ENCODE peak calls at places on chromosomes 12 and 14, in seven cellular contexts. F is neural progenitor cell, W is tibial artery, P is fibroblast of the aortic adventitia, C is left ventricle myocardium inferior, S is HFF-Myc, Q is fibroblast of mammary gland. K is an unnamed sample.

GRCh38 chr14:44956866-44957265 is 4.9 kb downstream of the KLHL28 start:
- DNase-seq in F (no peak), W (no peak), P (no peak), C (no peak), S (no peak), Q (no peak), K (no peak)

GRCh38 chr12:11431486-11431885 is 36.1 kb upstream of the PRB2 start:
- DNase-seq in F (no peak), W (no peak), P (no peak), C (no peak), S (no peak), Q (no peak), K (no peak)

GRCh38 chr14:69090187-69090789 is 62.6 kb downstream of the DCAF5 start:
- DNase-seq in F (peak), W (no peak), P (peak), C (no peak), S (no peak), Q (peak), K (no peak)

GRCh38 chr14:101383737-101384338 is 177.5 kb upstream of the DIO3 start:
- DNase-seq in F (no peak), W (no peak), P (no peak), C (no peak), S (no peak), Q (no peak), K (no peak)

GRCh38 chr12:133063556-133063955 is 17.2 kb upstream of the ZNF140 start:
- DNase-seq in F (no peak), W (no peak), P (no peak), C (no peak), S (no peak), Q (no peak), K (no peak)

GRCh38 chr14:56964885-56965284 is 154.6 kb upstream of the OTX2 start:
- DNase-seq in F (peak), W (no peak), P (no peak), C (no peak), S (no peak), Q (no peak), K (no peak)

GRCh38 chr12:42759622-42760273 is 170.2 kb upstream of the PRICKLE1 start:
- DNase-seq in F (no peak), W (peak), P (peak), C (peak), S (no peak), Q (peak), K (no peak)

GRCh38 chr12:103102225-103102744 is 144.8 kb downstream of the ASCL1 start:
- DNase-seq in F (no peak), W (no peak), P (no peak), C (no peak), S (no peak), Q (no peak), K (no peak)

GRCh38 chr12:106780010-106780625 is 5.6 kb downstream of the RIC8B start:
- DNase-seq in F (no peak), W (no peak), P (peak), C (no peak), S (peak), Q (peak), K (no peak)

GRCh38 chr14:25003537-25003936 is 46.4 kb downstream of the STXBP6 start:
- DNase-seq in F (no peak), W (no peak), P (peak), C (no peak), S (no peak), Q (peak), K (peak)

GRCh38 chr12:104286538-104287482 is 16.7 kb upstream of the EID3 start:
- DNase-seq in F (peak), W (peak), P (peak), C (peak), S (peak), Q (peak), K (peak)

GRCh38 chr12:124273630-124274029 is 21.3 kb upstream of the RFLNA start:
- DNase-seq in F (no peak), W (no peak), P (peak), C (no peak), S (peak), Q (peak), K (no peak)

GRCh38 chr12:6979021-6979420 is 8.3 kb downstream of the EMG1 start:
- DNase-seq in F (no peak), W (no peak), P (no peak), C (no peak), S (no peak), Q (no peak), K (no peak)

GRCh38 chr12:49367381-49368239 is at the start of gene SPATS2:
- DNase-seq in F (no peak), W (peak), P (peak), C (peak), S (no peak), Q (no peak), K (no peak)

GRCh38 chr14:75986439-75986765 is 839 bp downstream of the IFT43 start:
- DNase-seq in F (no peak), W (no peak), P (peak), C (no peak), S (no peak), Q (no peak), K (no peak)

GRCh38 chr12:2136901-2137300 is 84.1 kb downstream of the CACNA1C start:
- DNase-seq in F (no peak), W (no peak), P (no peak), C (no peak), S (no peak), Q (no peak), K (no peak)

GRCh38 chr12:76006028-76006916 is 25.3 kb downstream of the PHLDA1 start:
- DNase-seq in F (no peak), W (no peak), P (no peak), C (no peak), S (no peak), Q (no peak), K (no peak)

GRCh38 chr14:62691613-62692489 is 353.4 kb downstream of the KCNH5 start:
- DNase-seq in F (no peak), W (no peak), P (peak), C (no peak), S (no peak), Q (peak), K (peak)

GRCh38 chr14:20415723-20416622 is 2.7 kb upstream of the TEP1 start:
- DNase-seq in F (peak), W (peak), P (peak), C (no peak), S (peak), Q (peak), K (no peak)

GRCh38 chr12:12685305-12685704 is 10.7 kb downstream of the GPR19 start:
- DNase-seq in F (peak), W (no peak), P (no peak), C (no peak), S (no peak), Q (no peak), K (no peak)

GRCh38 chr14:86221755-86222154 is 691.8 kb downstream of the FLRT2 start:
- DNase-seq in F (peak), W (no peak), P (no peak), C (no peak), S (no peak), Q (no peak), K (no peak)

GRCh38 chr12:92779902-92780301 is 77.1 kb downstream of the PLEKHG7 start:
- DNase-seq in F (no peak), W (no peak), P (peak), C (no peak), S (no peak), Q (peak), K (no peak)

GRCh38 chr14:31921741-31922140 is 155.4 kb upstream of the ARHGAP5 start:
- DNase-seq in F (no peak), W (no peak), P (no peak), C (no peak), S (no peak), Q (no peak), K (no peak)

GRCh38 chr12:19547258-19547657 is 108.0 kb downstream of the AEBP2 start:
- DNase-seq in F (no peak), W (no peak), P (peak), C (no peak), S (no peak), Q (no peak), K (peak)

GRCh38 chr14:105023791-105024480 is 3.1 kb upstream of the CDCA4 start:
- DNase-seq in F (no peak), W (no peak), P (peak), C (no peak), S (no peak), Q (peak), K (no peak)

GRCh38 chr12:102120886-102121285 is 903 bp downstream of the PARPBP start:
- DNase-seq in F (peak), W (no peak), P (peak), C (no peak), S (peak), Q (peak), K (no peak)

GRCh38 chr12:74337951-74338350 is 199.7 kb upstream of the ATXN7L3B start:
- DNase-seq in F (no peak), W (no peak), P (peak), C (no peak), S (no peak), Q (peak), K (no peak)

GRCh38 chr12:114396153-114396868 is 9.6 kb downstream of the TBX5 start:
- DNase-seq in F (peak), W (no peak), P (no peak), C (no peak), S (no peak), Q (no peak), K (no peak)
- H3K4me3 ChIP-seq in F (peak), W (peak), P (no peak), C (peak), S (peak), Q (no peak), K (peak)

GRCh38 chr14:38210168-38210567 is 2.5 kb downstream of the SSTR1 start:
- DNase-seq in F (no peak), W (peak), P (peak), C (no peak), S (no peak), Q (peak), K (no peak)

GRCh38 chr14:38211258-38211735 is 3.6 kb downstream of the SSTR1 start:
- DNase-seq in F (peak), W (no peak), P (no peak), C (no peak), S (no peak), Q (peak), K (no peak)

GRCh38 chr14:38209572-38210159 is 2.0 kb downstream of the SSTR1 start:
- DNase-seq in F (no peak), W (no peak), P (no peak), C (no peak), S (no peak), Q (peak), K (no peak)

GRCh38 chr14:38208825-38209562 is 1.3 kb downstream of the SSTR1 start:
- DNase-seq in F (peak), W (peak), P (peak), C (peak), S (no peak), Q (peak), K (no peak)

DNA sequence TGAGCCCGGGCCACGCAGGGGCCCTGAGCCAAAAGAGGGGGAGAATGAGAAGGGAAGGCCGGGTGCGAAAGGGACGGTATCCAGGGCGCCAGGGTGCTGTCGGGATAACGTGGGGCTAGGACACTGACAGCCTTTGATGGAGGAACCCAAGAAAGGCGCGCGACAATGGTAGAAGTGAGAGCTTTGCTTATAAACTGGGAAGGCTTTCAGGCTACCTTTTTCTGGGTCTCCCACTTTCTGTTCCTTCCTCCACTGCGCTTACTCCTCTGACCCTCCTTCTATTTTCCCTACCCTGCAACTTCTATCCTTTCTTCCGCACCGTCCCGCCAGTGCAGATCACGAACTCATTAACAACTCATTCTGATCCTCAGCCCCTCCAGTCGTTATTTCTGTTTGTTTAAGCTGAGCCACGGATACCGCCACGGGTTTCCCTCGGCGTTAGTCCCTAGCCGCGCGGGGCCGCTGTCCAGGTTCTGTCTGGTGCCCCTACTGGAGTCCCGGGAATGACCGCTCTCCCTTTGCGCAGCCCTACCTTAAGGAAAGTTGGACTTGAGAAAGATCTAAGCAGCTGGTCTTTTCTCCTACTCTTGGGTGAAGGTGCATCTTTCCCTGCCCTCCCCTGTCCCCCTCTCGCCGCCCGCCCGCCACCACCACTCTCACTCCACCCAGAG is 3.0 kb downstream of the SSTR1 start:
- DNase-seq in F (peak), W (no peak), P (peak), C (peak), S (no peak), Q (peak), K (no peak)
- TF ChIP-seq CTCF in F (peak), W (no peak), P (peak), C (peak), S (peak), Q (peak), K (peak)

GRCh38 chr12:44960856-44961255 is 84.7 kb upstream of the NELL2 start:
- DNase-seq in F (peak), W (no peak), P (no peak), C (no peak), S (no peak), Q (no peak), K (no peak)
- H3K4me3 ChIP-seq in F (no peak), W (no peak), P (no peak), C (no peak), S (no peak), Q (no peak), K (no peak)

DNA sequence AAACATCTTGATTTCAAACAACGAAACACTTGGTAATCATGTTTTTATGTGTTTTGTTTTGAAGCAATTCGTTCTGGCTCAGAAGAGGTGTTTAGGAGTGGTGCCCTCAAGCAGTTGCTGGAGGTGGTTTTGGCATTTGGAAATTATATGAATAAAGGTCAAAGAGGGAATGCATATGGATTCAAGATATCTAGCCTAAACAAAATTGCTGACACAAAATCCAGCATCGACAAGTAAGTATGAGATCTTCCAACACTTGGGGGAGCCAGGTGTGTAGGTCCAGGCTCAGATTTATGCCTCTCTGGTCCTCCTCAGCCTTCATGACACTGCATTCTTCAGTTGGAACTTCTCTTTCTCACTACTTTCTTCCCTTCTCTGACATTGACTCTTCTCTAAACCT is 110.1 kb downstream of the GPR135 start:
- DNase-seq in F (no peak), W (no peak), P (no peak), C (no peak), S (no peak), Q (no peak), K (no peak)
- TF ChIP-seq CTCF in F (no peak), W (no peak), P (no peak), C (no peak), S (no peak), Q (no peak), K (no peak)

GRCh38 chr12:8709124-8709830 is 11.5 kb downstream of the RIMKLB start:
- DNase-seq in F (no peak), W (peak), P (peak), C (no peak), S (no peak), Q (peak), K (peak)
- H3K4me3 ChIP-seq in F (no peak), W (peak), P (peak), C (peak), S (peak), Q (no peak), K (peak)

GRCh38 chr14:93033983-93034670 is 81.6 kb downstream of the ITPK1 start:
- DNase-seq in F (peak), W (no peak), P (no peak), C (no peak), S (no peak), Q (no peak), K (no peak)
- TF ChIP-seq CTCF in F (peak), W (no peak), P (peak), C (peak), S (peak), Q (peak), K (peak)

GRCh38 chr12:52250048-52250990 is 17.3 kb downstream of the KRT7 start:
- DNase-seq in F (peak), W (no peak), P (no peak), C (no peak), S (no peak), Q (no peak), K (no peak)

GRCh38 chr12:52247622-52248540 is 14.8 kb downstream of the KRT7 start:
- DNase-seq in F (no peak), W (no peak), P (no peak), C (no peak), S (no peak), Q (no peak), K (no peak)

GRCh38 chr12:52249511-52250047 is 16.5 kb downstream of the KRT7 start:
- DNase-seq in F (no peak), W (no peak), P (no peak), C (no peak), S (no peak), Q (no peak), K (no peak)

GRCh38 chr12:52248541-52249035 is 15.5 kb downstream of the KRT7 start:
- DNase-seq in F (no peak), W (no peak), P (no peak), C (no peak), S (no peak), Q (no peak), K (no peak)

GRCh38 chr12:52249041-52249461 is 16.0 kb downstream of the KRT7 start:
- DNase-seq in F (no peak), W (peak), P (peak), C (peak), S (no peak), Q (no peak), K (no peak)
- H3K4me3 ChIP-seq in F (no peak), W (no peak), P (no peak), C (no peak), S (no peak), Q (no peak), K (no peak)

GRCh38 chr12:29517265-29517664 is 19.8 kb upstream of the OVCH1 start:
- DNase-seq in F (no peak), W (no peak), P (no peak), C (no peak), S (no peak), Q (no peak), K (no peak)
- TF ChIP-seq CTCF in F (no peak), W (no peak), P (no peak), C (no peak), S (no peak), Q (no peak), K (no peak)

K was measured in BJ.